ENCODE peak calls at places on chromosome 1, in four cellular contexts. D is cardiac muscle cell, R is nucleus accumbens, Z is AG10803. I is an unnamed sample.

GRCh38 chr1:233945573-233945972 is 41.1 kb downstream of the SLC35F3 start:
- DNase-seq in Z (no peak), D (no peak), R (no peak), I (no peak)

GRCh38 chr1:39635205-39635870 is 4.1 kb downstream of the HEYL start:
- DNase-seq in D (no peak), R (no peak), Z (no peak), I (no peak)

GRCh38 chr1:2786329-2787162 is 14.9 kb downstream of the TTC34 start:
- DNase-seq in Z (no peak), D (no peak), R (peak; percentile 20), I (peak; percentile 7)

GRCh38 chr1:45666836-45667235 is 19.5 kb downstream of the GPBP1L1 start:
- DNase-seq in R (no peak), Z (no peak), D (no peak), I (no peak)

GRCh38 chr1:9459784-9460407 is 79.4 kb upstream of the SLC25A33 start:
- DNase-seq in R (no peak), Z (no peak), D (peak; percentile 57), I (no peak)

GRCh38 chr1:65832296-65832695 is 39.6 kb downstream of the PDE4B start:
- DNase-seq in Z (peak; percentile 74), R (no peak), D (no peak), I (peak; percentile 70)

GRCh38 chr1:176341656-176342055 is 121.3 kb upstream of the PAPPA2 start:
- DNase-seq in R (no peak), D (no peak), Z (no peak), I (no peak)

GRCh38 chr1:79982218-79982617 is 975.7 kb upstream of the ADGRL4 start:
- DNase-seq in Z (peak; percentile 97), D (peak; percentile 41), R (peak; percentile 21), I (peak; percentile 65)

GRCh38 chr1:24501371-24502167 is 1.1 kb upstream of the RCAN3 start:
- DNase-seq in D (no peak), R (no peak), Z (peak; percentile 26), I (peak; percentile 15)

GRCh38 chr1:221865808-221866207 is 123.9 kb upstream of the DUSP10 start:
- DNase-seq in D (no peak), Z (peak; percentile 58), R (no peak), I (no peak)

GRCh38 chr1:245923215-245923614 is 583.9 kb downstream of the SMYD3 start:
- DNase-seq in D (no peak), R (no peak), Z (no peak), I (no peak)

GRCh38 chr1:228434674-228435073 is 18.0 kb upstream of the TRIM17 start:
- DNase-seq in R (no peak), Z (peak; percentile 14), D (no peak), I (no peak)

GRCh38 chr1:41622859-41623732 is 138.6 kb upstream of the EDN2 start:
- DNase-seq in D (no peak), Z (no peak), R (no peak), I (no peak)

GRCh38 chr1:59025898-59026426 is 242.1 kb upstream of the JUN start:
- DNase-seq in R (no peak), D (no peak), Z (peak; percentile 90), I (no peak)

GRCh38 chr1:204319027-204319426 is 40.7 kb downstream of the PLEKHA6 start:
- DNase-seq in D (no peak), Z (no peak), R (no peak), I (peak; percentile 42)

GRCh38 chr1:16205891-16206546 is 6.4 kb downstream of the ARHGEF19 start:
- DNase-seq in D (no peak), Z (no peak), R (no peak), I (no peak)

GRCh38 chr1:31848381-31848897 is 32.6 kb upstream of the SPOCD1 start:
- DNase-seq in R (no peak), D (no peak), Z (no peak), I (no peak)

GRCh38 chr1:34924759-34925555 is 4.5 kb downstream of the DLGAP3 start:
- DNase-seq in Z (peak; percentile 49), D (peak; percentile 91), R (peak; percentile 21), I (peak; percentile 86)

GRCh38 chr1:78279051-78279450 is 211.7 kb upstream of the PTGFR start:
- DNase-seq in R (no peak), D (no peak), Z (peak; percentile 97), I (peak; percentile 94)

GRCh38 chr1:76433528-76433927 is 359.0 kb downstream of the ST6GALNAC3 start:
- DNase-seq in D (no peak), R (no peak), Z (peak; percentile 5), I (peak; percentile 85)

GRCh38 chr1:229665912-229666558 is 40.0 kb downstream of the URB2 start:
- DNase-seq in R (no peak), Z (no peak), D (no peak), I (no peak)

GRCh38 chr1:6185635-6186382 is 5.7 kb upstream of the CHD5 start:
- DNase-seq in Z (peak; percentile 42), D (peak; percentile 63), R (no peak), I (peak; percentile 76)

GRCh38 chr1:17392199-17392740 is 20.3 kb downstream of the PADI6 start:
- DNase-seq in R (no peak), Z (no peak), D (no peak), I (no peak)

GRCh38 chr1:205739348-205740160 is 10.4 kb downstream of the NUCKS1 start:
- DNase-seq in R (no peak), Z (peak; percentile 60), D (no peak), I (peak; percentile 85)